ENCODE peak calls at places on chromosomes 7 and 10, in seven cellular contexts. J, S, Y, T, Q, O and B are unnamed samples.

GRCh38 chr10:49047128-49047639 is 68.1 kb downstream of the VSTM4 start:
- DNase-seq in J (no peak), S (no peak), Y (no peak), T (no peak), Q (no peak), O (no peak), B (no peak)

GRCh38 chr7:118867860-118868259 is 643.4 kb downstream of the ANKRD7 start:
- DNase-seq in J (no peak), S (no peak), Y (no peak), T (no peak), Q (no peak), O (no peak), B (no peak)

GRCh38 chr7:39651262-39651661 is 27.9 kb downstream of the RALA start:
- DNase-seq in J (no peak), S (no peak), Y (no peak), T (peak; percentile 37), Q (no peak), O (no peak), B (no peak)

GRCh38 chr10:119377905-119378736 is 164.4 kb downstream of the RGS10 start:
- DNase-seq in J (no peak), S (no peak), Y (no peak), T (no peak), Q (no peak), O (peak; percentile 72), B (no peak)

GRCh38 chr7:94618134-94618533 is 37.8 kb downstream of the SGCE start:
- DNase-seq in J (no peak), S (no peak), Y (no peak), T (no peak), Q (no peak), O (no peak), B (no peak)

GRCh38 chr10:22183771-22184466 is 33.9 kb downstream of the EBLN1 start:
- DNase-seq in J (no peak), S (no peak), Y (no peak), T (no peak), Q (no peak), O (no peak), B (no peak)

GRCh38 chr10:8072211-8072610 is 17.7 kb downstream of the GATA3 start:
- DNase-seq in J (no peak), S (no peak), Y (no peak), T (no peak), Q (no peak), O (no peak), B (no peak)

GRCh38 chr7:144908324-144908723 is 72.5 kb upstream of the TPK1 start:
- DNase-seq in J (no peak), S (no peak), Y (no peak), T (no peak), Q (no peak), O (no peak), B (no peak)

GRCh38 chr10:132533571-132534260 is 3.9 kb upstream of the INPP5A start:
- DNase-seq in J (no peak), S (no peak), Y (no peak), T (no peak), Q (no peak), O (no peak), B (no peak)